ENCODE peak calls at places on chromosome 19, in five cellular contexts. Y is A549, W is hepatocyte, F is ovary, O is BE2C. C is an unnamed sample.

GRCh38 chr19:19105365-19106060 is 32.8 kb downstream of the TMEM161A start:
- DNase-seq in W (peak; percentile 92), Y (peak; percentile 48), F (peak; percentile 87), O (peak; percentile 76), C (no peak)

GRCh38 chr19:35861640-35862160 is 5.0 kb downstream of the KIRREL2 start:
- DNase-seq in O (no peak), W (no peak), Y (no peak), F (no peak), C (no peak)

GRCh38 chr19:33634361-33635091 is 12.8 kb downstream of the CHST8 start:
- DNase-seq in Y (no peak), F (no peak), W (no peak), O (no peak), C (no peak)

GRCh38 chr19:4374451-4375163 is 25.7 kb downstream of the SH3GL1 start:
- DNase-seq in F (peak; percentile 80), O (peak; percentile 61), W (peak; percentile 86), Y (peak; percentile 52), C (peak; percentile 83)

GRCh38 chr19:58551577-58552471 is 3.1 kb downstream of the CHMP2A start:
- DNase-seq in F (no peak), W (peak; percentile 4), O (no peak), Y (no peak), C (no peak)

GRCh38 chr19:1847684-1848398 is 442 bp downstream of the REXO1 start:
- DNase-seq in Y (no peak), F (no peak), W (peak; percentile 87), O (peak; percentile 60), C (no peak)

GRCh38 chr19:5718032-5718578 is 1.8 kb downstream of the LONP1 start:
- DNase-seq in O (no peak), F (no peak), W (no peak), Y (no peak), C (no peak)

GRCh38 chr19:39385629-39386411 is 5.1 kb downstream of the PAF1 start:
- DNase-seq in F (no peak), W (no peak), O (no peak), Y (no peak), C (no peak)

GRCh38 chr19:19637186-19637522 is 6.3 kb downstream of the GMIP start:
- DNase-seq in O (no peak), W (no peak), F (no peak), Y (no peak), C (no peak)

GRCh38 chr19:55041627-55042343 is 3.7 kb upstream of the GP6 start:
- DNase-seq in W (no peak), F (no peak), O (no peak), Y (no peak), C (no peak)

GRCh38 chr19:45507864-45508680 is 793 bp downstream of the VASP start:
- DNase-seq in Y (no peak), O (no peak), W (peak; percentile 86), F (peak; percentile 65), C (no peak)

GRCh38 chr19:18292460-18292809 is 11.0 kb upstream of the JUND start:
- DNase-seq in F (no peak), Y (peak; percentile 30), W (no peak), O (no peak), C (no peak)

GRCh38 chr19:1131718-1132552 is 28.1 kb downstream of the GPX4 start:
- DNase-seq in O (peak; percentile 67), F (peak; percentile 76), W (peak; percentile 93), Y (no peak), C (peak; percentile 55)

GRCh38 chr19:43078311-43078710 is 4.2 kb downstream of the PSG2 start:
- DNase-seq in F (no peak), O (no peak), W (no peak), Y (no peak), C (peak; percentile 80)

GRCh38 chr19:2561895-2562294 is 86.0 kb downstream of the GADD45B start:
- DNase-seq in F (no peak), Y (no peak), O (no peak), W (no peak), C (no peak)

GRCh38 chr19:44571830-44572661 is 41.3 kb upstream of the IGSF23 start:
- DNase-seq in Y (no peak), W (no peak), F (no peak), O (no peak), C (no peak)

GRCh38 chr19:12484011-12484370 is 625 bp downstream of the ZNF709 start:
- DNase-seq in F (no peak), Y (no peak), W (no peak), O (no peak), C (no peak)

GRCh38 chr19:16070366-16070990 is 5.8 kb upstream of the TPM4 start:
- DNase-seq in O (no peak), F (no peak), W (no peak), Y (peak; percentile 58), C (no peak)

GRCh38 chr19:2318923-2319322 is 9.5 kb downstream of the LSM7 start:
- DNase-seq in Y (no peak), F (no peak), W (no peak), O (no peak), C (no peak)

GRCh38 chr19:2230807-2231533 is 5.2 kb downstream of the PLEKHJ1 start:
- DNase-seq in Y (no peak), O (no peak), F (no peak), W (no peak), C (no peak)

GRCh38 chr19:4722671-4723464 is 774 bp downstream of the DPP9 start:
- DNase-seq in W (peak; percentile 31), F (peak; percentile 81), Y (no peak), O (peak; percentile 56), C (peak; percentile 58)